ENCODE peak calls at places on chromosomes 12 and 14, in five cellular contexts. G is HL-60; R is GOT3; E is sciatic nerve; U is activated CD8-positive, alpha-beta memory T cell treated with anti-CD3 and anti-CD28 coated beads, Interleukin-2, amount 50 U/mL, for 4 hours. D is an unnamed sample.
A peak's percentile ranks its signal among the peaks of the same experiment; 100 is the strongest.

GRCh38 chr12:121403721-121404120 is 3.8 kb downstream of the RNF34 start:
- DNase-seq in G (no peak), R (no peak), E (no peak), U (no peak), D (no peak)

GRCh38 chr14:100051103-100051502 is 14.1 kb upstream of the EVL start:
- DNase-seq in G (no peak), R (no peak), E (no peak), U (no peak), D (no peak)

GRCh38 chr12:132205271-132206092 is 61.2 kb downstream of the NOC4L start:
- DNase-seq in G (no peak), R (no peak), E (no peak), U (no peak), D (no peak)

GRCh38 chr12:58176296-58176869 is 235.0 kb downstream of the ATP23 start:
- DNase-seq in G (peak; percentile 42), R (no peak), E (no peak), U (no peak), D (no peak)

GRCh38 chr12:46553266-46553665 is 180.7 kb upstream of the SLC38A2 start:
- DNase-seq in G (no peak), R (no peak), E (no peak), U (no peak), D (no peak)

GRCh38 chr12:47757840-47758583 is 668 bp downstream of the RAPGEF3 start:
- DNase-seq in G (no peak), R (no peak), E (peak; percentile 64), U (no peak), D (peak; percentile 67)

GRCh38 chr14:49966304-49966809 is 73.5 kb downstream of the ARF6 start:
- DNase-seq in G (no peak), R (no peak), E (no peak), U (no peak), D (no peak)

GRCh38 chr12:22283006-22283506 is 51.5 kb downstream of the ST8SIA1 start:
- DNase-seq in G (no peak), R (no peak), E (no peak), U (no peak), D (no peak)

GRCh38 chr12:113274848-113275247 is 53.6 kb downstream of the TPCN1 start:
- DNase-seq in G (no peak), R (no peak), E (no peak), U (no peak), D (no peak)

GRCh38 chr12:94795520-94795919 is 145.2 kb upstream of the TMCC3 start:
- DNase-seq in G (no peak), R (no peak), E (no peak), U (no peak), D (peak; percentile 35)

GRCh38 chr14:68956728-68957127 is 22.4 kb downstream of the ACTN1 start:
- DNase-seq in G (no peak), R (no peak), E (no peak), U (no peak), D (no peak)

GRCh38 chr14:64953310-64953654 is 10.7 kb upstream of the GPX2 start:
- DNase-seq in G (no peak), R (no peak), E (no peak), U (no peak), D (no peak)

GRCh38 chr12:442235-442884 is 17.4 kb upstream of the B4GALNT3 start:
- DNase-seq in G (peak; percentile 42), R (no peak), E (peak; percentile 68), U (peak; percentile 50), D (peak; percentile 49)

GRCh38 chr14:92675421-92675820 is 73.0 kb downstream of the LGMN start:
- DNase-seq in G (no peak), R (no peak), E (no peak), U (no peak), D (no peak)

GRCh38 chr14:33682746-33683145 is 268.1 kb downstream of the EGLN3 start:
- DNase-seq in G (no peak), R (no peak), E (peak; percentile 71), U (no peak), D (peak; percentile 79)

GRCh38 chr14:26775765-26776577 is 178.1 kb upstream of the NOVA1 start:
- DNase-seq in G (no peak), R (no peak), E (no peak), U (no peak), D (no peak)

GRCh38 chr12:98990648-98991047 is 345.6 kb downstream of the APAF1 start:
- DNase-seq in G (no peak), R (no peak), E (no peak), U (no peak), D (no peak)

GRCh38 chr14:102778616-102779351 is 1.5 kb downstream of the TRAF3 start:
- DNase-seq in G (no peak), R (no peak), E (no peak), U (no peak), D (no peak)

GRCh38 chr14:22793976-22794375 is 21.3 kb downstream of the SLC7A7 start:
- DNase-seq in G (no peak), R (no peak), E (no peak), U (no peak), D (no peak)

GRCh38 chr12:40622246-40622838 is 69.9 kb upstream of the CNTN1 start:
- DNase-seq in G (peak; percentile 10), R (peak; percentile 86), E (peak; percentile 84), U (no peak), D (peak; percentile 74)

GRCh38 chr14:68619805-68620574 is 172.9 kb downstream of the ZFP36L1 start:
- DNase-seq in G (no peak), R (no peak), E (no peak), U (no peak), D (no peak)

GRCh38 chr12:26473291-26473690 is 277.9 kb downstream of the SSPN start:
- DNase-seq in G (peak; percentile 89), R (no peak), E (no peak), U (no peak), D (no peak)

GRCh38 chr12:131351319-131352028 is 359.4 kb upstream of the SFSWAP start:
- DNase-seq in G (no peak), R (no peak), E (no peak), U (no peak), D (no peak)

GRCh38 chr12:29234965-29235364 is 85.9 kb downstream of the FAR2 start:
- DNase-seq in G (no peak), R (no peak), E (no peak), U (no peak), D (no peak)

GRCh38 chr12:48084841-48085460 is 20.9 kb downstream of the SENP1 start:
- DNase-seq in G (no peak), R (no peak), E (no peak), U (no peak), D (no peak)

GRCh38 chr12:32290411-32290810 is 108.9 kb upstream of the FGD4 start:
- DNase-seq in G (no peak), R (no peak), E (no peak), U (no peak), D (no peak)

GRCh38 chr12:77102691-77103090 is 37.3 kb upstream of the E2F7 start:
- DNase-seq in G (no peak), R (no peak), E (no peak), U (no peak), D (no peak)

GRCh38 chr14:69815556-69815955 is 18.5 kb upstream of the SLC10A1 start:
- DNase-seq in G (no peak), R (no peak), E (no peak), U (no peak), D (no peak)